ENCODE peak calls at places on chromosome 2, in seven cellular contexts. H is AG04450; F is lung; W is CD8-positive, alpha-beta memory T cell; D is psoas muscle; X is lower lobe of right lung; G is pancreas. B is an unnamed sample. For H3K27me3, the result is how much of the 10 kb centered on the place peaks cover.

GRCh38 chr2:178331474-178332431 is 119.2 kb downstream of the PRKRA start:
- DNase-seq in H (no peak), F (no peak), W (no peak), D (peak), X (no peak), G (no peak), B (no peak)

GRCh38 chr2:241091734-241092445 is 10.2 kb downstream of the MTERF4 start:
- DNase-seq in H (no peak), F (no peak), W (no peak), D (no peak), X (no peak), G (no peak), B (no peak)

GRCh38 chr2:208033701-208034502 is 8.6 kb upstream of the PLEKHM3 start:
- DNase-seq in H (no peak), F (peak), W (peak), D (no peak), X (peak), G (no peak), B (no peak)

GRCh38 chr2:100563407-100564247 is 834 bp downstream of the PDCL3 start:
- DNase-seq in H (no peak), F (no peak), W (no peak), D (no peak), X (no peak), G (peak), B (no peak)

GRCh38 chr2:231161252-231162035 is 36.6 kb upstream of the HTR2B start:
- DNase-seq in H (no peak), F (no peak), W (no peak), D (no peak), X (no peak), G (no peak), B (no peak)

GRCh38 chr2:179932786-179933185 is 71.4 kb upstream of the ZNF385B start:
- DNase-seq in H (no peak), F (peak), W (no peak), D (no peak), X (peak), G (peak), B (no peak)

GRCh38 chr2:6924918-6925194 is 7.6 kb downstream of the RNF144A start:
- DNase-seq in H (no peak), F (no peak), W (no peak), D (no peak), X (no peak), G (no peak), B (no peak)

GRCh38 chr2:239268549-239268948 is 132.3 kb downstream of the HDAC4 start:
- DNase-seq in H (no peak), F (no peak), W (no peak), D (no peak), X (no peak), G (no peak), B (no peak)

GRCh38 chr2:33765122-33765521 is 166.0 kb upstream of the FAM98A start:
- DNase-seq in H (no peak), F (no peak), W (no peak), D (no peak), X (no peak), G (no peak), B (no peak)

GRCh38 chr2:224937887-224938286 is 104.4 kb downstream of the DOCK10 start:
- DNase-seq in H (no peak), F (no peak), W (no peak), D (no peak), X (no peak), G (no peak), B (no peak)

DNA sequence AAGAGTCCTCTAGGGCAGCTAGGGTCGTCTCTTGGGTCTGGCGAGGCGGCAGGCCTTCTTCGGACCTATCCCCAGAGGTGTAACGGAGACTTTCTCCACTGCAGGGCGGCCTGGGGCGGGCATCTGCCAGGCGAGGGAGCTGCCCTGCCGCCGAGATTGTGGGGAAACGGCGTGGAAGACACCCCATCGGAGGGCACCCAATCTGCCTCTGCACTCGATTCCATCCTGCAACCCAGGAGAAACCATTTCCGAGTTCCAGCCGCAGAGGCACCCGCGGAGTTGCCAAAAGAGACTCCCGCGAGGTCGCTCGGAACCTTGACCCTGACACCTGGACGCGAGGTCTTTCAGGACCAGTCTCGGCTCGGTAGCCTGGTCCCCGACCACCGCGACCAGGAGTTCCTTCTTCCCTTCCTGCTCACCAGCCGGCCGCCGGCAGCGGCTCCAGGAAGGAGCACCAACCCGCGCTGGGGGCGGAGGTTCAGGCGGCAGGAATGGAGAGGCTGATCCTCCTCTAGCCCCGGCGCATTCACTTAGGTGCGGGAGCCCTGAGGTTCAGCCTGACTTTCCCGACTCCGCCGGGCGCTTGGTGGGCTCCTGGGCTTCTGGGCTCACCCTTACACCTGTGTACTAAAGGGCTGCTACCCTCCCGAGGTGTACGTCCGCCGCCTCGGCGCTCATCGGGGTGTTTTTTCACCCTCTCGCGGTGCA is 8.2 kb downstream of the SIX2 start:
- DNase-seq in H (no peak), F (no peak), W (no peak), D (peak), X (no peak), G (peak), B (no peak)
- H3K4me3 ChIP-seq in H (peak), F (no peak), W (no peak), D (peak), X (peak), G (peak), B (peak)

DNA sequence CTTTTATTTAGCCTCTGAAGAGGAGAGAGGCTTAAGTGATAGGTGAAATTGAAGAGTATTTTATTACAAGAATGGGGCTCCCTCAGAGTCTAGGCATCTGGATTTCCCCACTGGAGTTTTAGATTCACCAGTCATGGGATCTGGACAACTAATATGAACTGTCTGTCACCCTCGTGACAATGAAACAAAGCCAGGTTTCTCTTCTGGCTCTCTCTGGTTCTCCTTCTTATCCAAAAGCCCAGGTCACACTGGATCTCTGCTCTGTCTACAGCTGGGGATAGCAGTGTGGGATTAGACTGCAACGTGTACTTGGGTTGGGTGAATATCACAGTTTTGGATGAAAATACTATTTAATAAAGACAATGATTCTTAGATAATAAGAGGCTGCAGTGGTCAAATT is 31.2 kb downstream of the LHCGR start:
- DNase-seq in H (no peak), F (no peak), W (no peak), D (no peak), X (no peak), G (no peak), B (no peak)
- H3K27ac ChIP-seq in H (no peak), F (no peak), W (no peak), D (no peak), X (no peak), G (no peak), B (no peak)

GRCh38 chr2:65434592-65435241 is 2.3 kb upstream of the SPRED2 start:
- DNase-seq in H (no peak), F (no peak), W (no peak), D (no peak), X (no peak), G (no peak), B (no peak)
- H3K27me3 ChIP-seq in H (under half), F (under half), W (under half), D (under half), X (under half), G (under half), B (under half)

DNA sequence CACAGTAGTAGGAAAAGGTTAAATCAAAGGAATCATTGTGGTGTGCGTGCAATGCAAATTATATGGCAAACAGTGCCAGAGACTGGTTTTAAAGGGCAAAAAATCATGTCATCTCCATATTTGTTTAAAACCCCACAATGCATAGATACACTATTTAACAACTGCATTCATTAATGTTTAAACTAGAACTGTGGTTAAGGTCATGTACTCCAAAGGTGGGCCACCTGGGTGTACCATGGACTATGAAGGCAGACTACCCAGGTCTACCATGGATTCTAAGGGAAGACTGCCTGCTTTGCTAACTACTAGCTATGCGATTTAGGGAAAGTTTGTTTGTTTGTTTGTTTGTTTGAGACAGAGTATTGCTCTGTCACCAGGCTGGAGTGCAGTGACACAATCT is 356.3 kb downstream of the ZEB2 start:
- DNase-seq in H (no peak), F (no peak), W (no peak), D (no peak), X (no peak), G (no peak), B (no peak)
- H3K4me3 ChIP-seq in H (no peak), F (no peak), W (no peak), D (no peak), X (no peak), G (no peak), B (no peak)

GRCh38 chr2:54680397-54681032 is 42.9 kb upstream of the EML6 start:
- DNase-seq in H (no peak), F (no peak), W (no peak), D (no peak), X (no peak), G (no peak), B (no peak)
- H3K27ac ChIP-seq in H (no peak), F (no peak), W (no peak), D (no peak), X (no peak), G (no peak), B (no peak)